ENCODE peak calls at places on chromosome 13, in six cellular contexts. M is adrenal gland, F is kidney, C is heart right ventricle, Y is endodermal cell, X is IMR-90. L is an unnamed sample.

GRCh38 chr13:64551755-64552154 is 2678.4 kb downstream of the PCDH9 start:
- DNase-seq in M (no peak), F (no peak), C (no peak), Y (no peak), X (peak; percentile 62), L (no peak)

GRCh38 chr13:50617134-50617721 is 226.3 kb downstream of the DLEU7 start:
- DNase-seq in M (no peak), F (no peak), C (no peak), Y (no peak), X (peak; percentile 41), L (no peak)

GRCh38 chr13:62687727-62688126 is 1272.1 kb upstream of the PCDH20 start:
- DNase-seq in M (no peak), F (no peak), C (no peak), Y (peak; percentile 47), X (no peak), L (no peak)

GRCh38 chr13:20145521-20145920 is 15.3 kb downstream of the GJA3 start:
- DNase-seq in M (no peak), F (no peak), C (no peak), Y (peak; percentile 28), X (no peak), L (no peak)

GRCh38 chr13:83879431-83880171 is 2.7 kb downstream of the SLITRK1 start:
- DNase-seq in M (no peak), F (no peak), C (no peak), Y (peak; percentile 56), X (no peak), L (no peak)

GRCh38 chr13:36456577-36456976 is 24.3 kb downstream of the CCNA1 start:
- DNase-seq in M (no peak), F (no peak), C (no peak), Y (peak; percentile 53), X (no peak), L (no peak)

GRCh38 chr13:35675651-35676050 is 199.2 kb upstream of the MAB21L1 start:
- DNase-seq in M (no peak), F (no peak), C (no peak), Y (no peak), X (no peak), L (no peak)

GRCh38 chr13:39422845-39423565 is 180.0 kb downstream of the LHFPL6 start:
- DNase-seq in M (no peak), F (no peak), C (no peak), Y (no peak), X (no peak), L (no peak)

GRCh38 chr13:44873486-44873885 is 115.8 kb downstream of the NUFIP1 start:
- DNase-seq in M (no peak), F (no peak), C (no peak), Y (no peak), X (no peak), L (no peak)

GRCh38 chr13:73133536-73133935 is 74.7 kb downstream of the KLF5 start:
- DNase-seq in M (no peak), F (no peak), C (no peak), Y (no peak), X (no peak), L (no peak)

GRCh38 chr13:50677687-50678463 is 165.6 kb downstream of the DLEU7 start:
- DNase-seq in M (no peak), F (no peak), C (no peak), Y (no peak), X (peak; percentile 11), L (no peak)

GRCh38 chr13:52786747-52787146 is 47.1 kb upstream of the CNMD start:
- DNase-seq in M (no peak), F (no peak), C (no peak), Y (no peak), X (no peak), L (no peak)

GRCh38 chr13:93249259-93249917 is 22.8 kb downstream of the GPC6 start:
- DNase-seq in M (no peak), F (no peak), C (no peak), Y (no peak), X (peak; percentile 95), L (no peak)

GRCh38 chr13:47837104-47837880 is 163.8 kb downstream of the SUCLA2 start:
- DNase-seq in M (no peak), F (no peak), C (no peak), Y (no peak), X (no peak), L (no peak)

GRCh38 chr13:41597348-41598041 is 140.1 kb downstream of the RGCC start:
- DNase-seq in M (no peak), F (no peak), C (no peak), Y (no peak), X (peak; percentile 77), L (no peak)

GRCh38 chr13:33784738-33785137 is 33.2 kb upstream of the RFC3 start:
- DNase-seq in M (no peak), F (no peak), C (no peak), Y (no peak), X (no peak), L (no peak)

GRCh38 chr13:64556391-64556790 is 2673.7 kb downstream of the PCDH9 start:
- DNase-seq in M (no peak), F (no peak), C (no peak), Y (no peak), X (peak; percentile 2), L (no peak)

GRCh38 chr13:86848716-86849115 is 822.5 kb upstream of the SLITRK5 start:
- DNase-seq in M (no peak), F (no peak), C (no peak), Y (no peak), X (no peak), L (no peak)

GRCh38 chr13:104641309-104641708 is 1575.1 kb upstream of the SLC10A2 start:
- DNase-seq in M (peak; percentile 48), F (no peak), C (no peak), Y (no peak), X (peak; percentile 7), L (no peak)

DNA sequence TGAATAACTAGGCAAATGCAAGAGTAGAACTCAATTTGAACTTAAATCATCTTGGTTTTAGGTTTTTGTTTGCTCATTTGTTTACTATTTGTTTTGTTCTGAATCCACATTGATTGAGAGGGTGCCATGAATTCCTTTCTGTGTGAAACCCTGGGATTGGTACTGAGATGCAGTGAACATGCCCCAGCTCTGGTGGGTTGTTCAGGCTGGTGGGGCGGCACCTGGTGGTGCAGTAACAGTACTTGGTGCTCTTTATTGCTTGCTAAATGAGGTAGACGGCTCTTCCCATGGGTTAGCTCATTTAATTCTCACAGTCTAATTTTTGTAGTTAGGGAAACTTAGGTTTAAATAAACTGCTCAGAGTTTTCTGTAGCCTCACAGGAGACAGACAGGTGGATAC is 48.4 kb downstream of the WASF3 start:
- DNase-seq in M (no peak), F (no peak), C (no peak), Y (peak; percentile 83), X (no peak), L (no peak)
- H3K4me1 ChIP-seq in M (peaks cover 47% of the 10 kb centered on the region), F (peaks cover 9% of the 10 kb centered on the region), C (peaks cover 16% of the 10 kb centered on the region), Y (no peaks in the 10 kb centered on the region), X (peaks cover 9% of the 10 kb centered on the region), L (no peaks in the 10 kb centered on the region)

GRCh38 chr13:59312776-59313175 is 851.0 kb downstream of the DIAPH3 start:
- DNase-seq in M (no peak), F (no peak), C (no peak), Y (no peak), X (no peak), L (no peak)

GRCh38 chr13:59319276-59319675 is 844.5 kb downstream of the DIAPH3 start:
- DNase-seq in M (no peak), F (no peak), C (no peak), Y (no peak), X (no peak), L (no peak)

GRCh38 chr13:59320021-59320420 is 843.7 kb downstream of the DIAPH3 start:
- DNase-seq in M (no peak), F (no peak), C (no peak), Y (no peak), X (no peak), L (no peak)

DNA sequence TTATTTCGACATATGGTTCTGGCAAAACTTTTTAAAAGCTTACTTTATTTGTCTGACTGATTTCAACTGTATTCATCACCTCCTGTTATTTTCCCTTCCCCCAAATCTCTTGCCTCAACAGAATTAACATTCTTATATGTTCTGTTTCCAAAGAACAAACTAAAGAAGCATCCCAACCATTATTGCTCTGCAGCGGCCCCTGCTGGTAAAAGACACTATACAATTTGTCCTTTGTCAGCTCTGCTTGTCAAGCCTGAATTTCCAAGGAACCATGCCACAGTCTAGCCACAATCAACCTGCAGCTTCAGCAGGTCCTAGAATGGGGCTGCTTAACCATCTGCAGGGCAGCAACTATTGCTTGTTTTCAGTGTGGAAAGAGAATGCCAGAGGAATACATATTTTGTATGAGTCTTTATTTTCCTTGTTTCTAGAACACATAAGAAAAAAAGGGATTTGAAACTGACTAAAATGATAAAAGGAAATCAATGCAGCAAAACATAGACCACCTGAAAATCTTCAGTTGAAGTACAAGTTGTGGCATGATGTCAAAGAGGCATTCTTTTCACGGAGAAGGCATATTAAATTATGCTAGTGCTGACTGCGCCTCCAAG is 845.3 kb downstream of the DIAPH3 start:
- DNase-seq in M (peak; percentile 71), F (peak; percentile 76), C (peak; percentile 67), Y (peak; percentile 95), X (peak; percentile 46), L (peak; percentile 63)
- TF ChIP-seq CTCF in M (peak; percentile 71), F (peak; percentile 62), C (peak; percentile 86), Y (peak; percentile 93), X (peak; percentile 69), L (peak; percentile 55)

GRCh38 chr13:98525852-98526512 is 50.9 kb downstream of the STK24 start:
- DNase-seq in M (no peak), F (no peak), C (no peak), Y (no peak), X (no peak), L (no peak)
- H3K4me1 ChIP-seq in M (peaks cover 15% of the 10 kb centered on the region), F (peaks cover 37% of the 10 kb centered on the region), C (peaks cover 75% of the 10 kb centered on the region), Y (peaks cover 19% of the 10 kb centered on the region), X (peaks cover 21% of the 10 kb centered on the region), L (no peaks in the 10 kb centered on the region)

GRCh38 chr13:31978021-31978420 is 53.6 kb upstream of the FRY start:
- DNase-seq in M (no peak), F (no peak), C (no peak), Y (no peak), X (no peak), L (no peak)
- TF ChIP-seq CTCF in M (no peak), F (no peak), C (no peak), Y (no peak), X (no peak), L (no peak)

GRCh38 chr13:112715715-112716460 is 26.1 kb downstream of the ATP11A start:
- DNase-seq in M (no peak), F (no peak), C (no peak), Y (peak; percentile 78), X (no peak), L (no peak)

GRCh38 chr13:112712451-112712881 is 22.6 kb downstream of the ATP11A start:
- DNase-seq in M (no peak), F (peak; percentile 77), C (no peak), Y (no peak), X (no peak), L (peak; percentile 43)

GRCh38 chr13:112714772-112715569 is 25.1 kb downstream of the ATP11A start:
- DNase-seq in M (no peak), F (no peak), C (no peak), Y (no peak), X (no peak), L (peak; percentile 29)

GRCh38 chr13:112713517-112714253 is 23.8 kb downstream of the ATP11A start:
- DNase-seq in M (no peak), F (peak; percentile 57), C (no peak), Y (no peak), X (no peak), L (peak; percentile 34)

DNA sequence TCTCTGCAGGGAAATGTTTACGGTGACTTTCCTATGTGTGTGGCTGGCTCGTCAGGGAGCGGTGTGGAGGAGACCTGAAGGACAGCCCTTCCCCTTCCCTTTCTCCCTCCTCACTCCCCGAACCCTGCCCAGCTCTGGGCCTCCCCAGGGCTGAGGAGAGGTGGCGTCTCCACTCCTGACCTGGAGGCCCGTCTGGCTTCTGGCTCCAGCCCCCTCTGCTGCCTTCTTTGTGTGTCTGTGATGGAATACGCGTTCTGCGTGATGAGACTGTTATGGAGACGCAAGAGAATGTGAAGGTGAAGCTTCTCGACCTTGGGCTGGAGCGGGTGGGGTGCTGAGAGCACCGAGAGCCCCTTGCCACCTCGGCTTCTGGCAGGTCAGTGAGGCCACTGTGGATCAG is 24.5 kb downstream of the ATP11A start:
- DNase-seq in M (no peak), F (peak; percentile 31), C (no peak), Y (no peak), X (no peak), L (no peak)
- H3K4me1 ChIP-seq in M (peaks cover 20% of the 10 kb centered on the region), F (peaks cover 16% of the 10 kb centered on the region), C (peaks cover 49% of the 10 kb centered on the region), Y (peaks cover 22% of the 10 kb centered on the region), X (peaks cover 21% of the 10 kb centered on the region), L (no peaks in the 10 kb centered on the region)

L was measured in Peyer's patch.